ENCODE peak calls at places on chromosomes 11 and 22, in ten cellular contexts. N is effector CD4-positive, alpha-beta T cell; Z is CD4-positive, alpha-beta memory T cell; E is kidney; J is NCI-H1105 treated with DMSO at 0.1 percent for 48 hours; S is fibroblast of the conjunctiva; Q is glomerular endothelial cell; C is anterior cingulate cortex; B is brain microvascular endothelial cell; H is NCI-H82. F is an unnamed sample.

GRCh38 chr22:38953577-38954413 is 3.6 kb upstream of the APOBEC3A start:
- DNase-seq in H (no peak), S (no peak), Q (no peak), J (no peak), Z (peak; percentile 17), N (no peak), C (no peak), E (peak; percentile 46), B (no peak), F (no peak)

GRCh38 chr22:46436595-46437163 is 100.7 kb downstream of the CELSR1 start:
- DNase-seq in C (no peak), Z (no peak), B (peak; percentile 51), N (no peak), S (no peak), J (no peak), H (no peak), E (no peak), Q (no peak), F (no peak)

GRCh38 chr11:126229782-126230540 is 18.4 kb downstream of the FAM118B start:
- DNase-seq in Z (no peak), N (no peak), S (peak; percentile 22), C (no peak), H (no peak), Q (no peak), E (no peak), J (no peak), B (no peak), F (no peak)

GRCh38 chr11:117993988-117994741 is 8.0 kb downstream of the IL10RA start:
- DNase-seq in H (no peak), B (no peak), C (no peak), S (no peak), Z (no peak), E (no peak), J (no peak), N (no peak), Q (no peak), F (no peak)

GRCh38 chr22:24325105-24325757 is 54.6 kb downstream of the SPECC1L start:
- DNase-seq in S (peak; percentile 79), B (peak; percentile 73), E (no peak), H (peak; percentile 42), Z (peak; percentile 39), N (no peak), C (no peak), Q (peak; percentile 66), J (peak; percentile 32), F (peak; percentile 42)

GRCh38 chr22:31139866-31140716 is at the start of gene PLA2G3:
- DNase-seq in J (peak; percentile 93), Z (no peak), B (peak; percentile 51), Q (no peak), E (peak; percentile 68), N (no peak), S (peak; percentile 8), C (no peak), H (peak; percentile 60), F (peak; percentile 47)

GRCh38 chr22:41512421-41513194 is 31.7 kb downstream of the POLR3H start:
- DNase-seq in J (no peak), S (peak; percentile 63), Q (no peak), Z (no peak), B (peak; percentile 63), N (no peak), C (no peak), H (no peak), E (no peak), F (peak; percentile 35)

GRCh38 chr11:124835918-124836317 is 29.3 kb upstream of the ROBO3 start:
- DNase-seq in Z (no peak), J (no peak), E (peak; percentile 59), S (no peak), N (no peak), C (no peak), H (no peak), Q (no peak), B (no peak), F (no peak)

GRCh38 chr22:31969789-31970489 is 25.6 kb downstream of the YWHAH start:
- DNase-seq in N (peak; percentile 47), J (peak; percentile 83), C (peak; percentile 34), E (peak; percentile 85), B (peak; percentile 49), H (peak; percentile 72), Q (no peak), S (peak; percentile 59), Z (peak; percentile 70), F (peak; percentile 85)

GRCh38 chr22:19679476-19680099 is 34.7 kb upstream of the SEPTIN5 start:
- DNase-seq in H (peak; percentile 15), J (no peak), N (peak; percentile 37), S (no peak), C (no peak), Q (no peak), Z (peak; percentile 33), E (peak; percentile 78), B (no peak), F (peak; percentile 2)

GRCh38 chr22:32518848-32519247 is 44.2 kb downstream of the FBXO7 start:
- DNase-seq in E (no peak), C (no peak), J (no peak), Z (no peak), H (peak; percentile 48), Q (no peak), S (no peak), B (no peak), N (no peak), F (peak; percentile 22)